ENCODE peak calls at places on chromosomes 2 and 18, in seven cellular contexts. N is kidney tubule cell; T is SK-MEL-5; F is stromal cell of bone marrow; Z is Kasumi-1; U is activated CD4-positive, alpha-beta T cell treated with anti-CD3 and anti-CD28 coated beads, Interleukin-2, amount 50 U/mL, for 4 hours; P is NCI-H2081. L is an unnamed sample.

GRCh38 chr2:235820571-235820970 is 326.7 kb downstream of the AGAP1 start:
- DNase-seq in N (no peak), T (no peak), F (no peak), Z (no peak), U (no peak), P (no peak), L (peak)

GRCh38 chr18:37419272-37419671 is 146.3 kb downstream of the CELF4 start:
- DNase-seq in N (peak), T (no peak), F (no peak), Z (no peak), U (no peak), P (no peak), L (peak)

GRCh38 chr2:60485550-60485949 is 67.9 kb downstream of the BCL11A start:
- DNase-seq in N (no peak), T (no peak), F (no peak), Z (no peak), U (no peak), P (no peak), L (no peak)

GRCh38 chr2:66987747-66988146 is 409.4 kb upstream of the ETAA1 start:
- DNase-seq in N (no peak), T (no peak), F (no peak), Z (no peak), U (no peak), P (no peak), L (no peak)

GRCh38 chr2:109679627-109680026 is 65.5 kb downstream of the SOWAHC start:
- DNase-seq in N (no peak), T (no peak), F (no peak), Z (no peak), U (no peak), P (no peak), L (no peak)

GRCh38 chr2:168639501-168639900 is 162.9 kb upstream of the NOSTRIN start:
- DNase-seq in N (peak), T (no peak), F (no peak), Z (peak), U (no peak), P (no peak), L (peak)

GRCh38 chr18:46335551-46336059 is 231.4 kb downstream of the HAUS1 start:
- DNase-seq in N (no peak), T (no peak), F (no peak), Z (peak), U (no peak), P (peak), L (no peak)

GRCh38 chr2:8120979-8121825 is 560.7 kb upstream of the ID2 start:
- DNase-seq in N (peak), T (no peak), F (no peak), Z (no peak), U (no peak), P (no peak), L (peak)

GRCh38 chr18:35458271-35458670 is 39.5 kb downstream of the INO80C start:
- DNase-seq in N (peak), T (no peak), F (no peak), Z (no peak), U (no peak), P (peak), L (no peak)

GRCh38 chr2:133846476-133846875 is 278.2 kb upstream of the NCKAP5 start:
- DNase-seq in N (no peak), T (no peak), F (no peak), Z (no peak), U (no peak), P (no peak), L (no peak)